ENCODE peak calls at places on chromosome 4, in ten cellular contexts. E is dorsolateral prefrontal cortex; A is fibroblast of pulmonary artery; F is astrocyte of the spinal cord; H is bronchial epithelial cell; Q is mucosa of descending colon; S is CD8-positive, alpha-beta T cell; X is GM10248; L is right lobe of liver; U is AG04449. D is an unnamed sample.

GRCh38 chr4:176526704-176527103 is 206.9 kb downstream of the SPCS3 start:
- DNase-seq in E (no peak), L (no peak), H (no peak), A (no peak), U (no peak), X (no peak), Q (no peak), S (no peak), F (no peak), D (no peak)

GRCh38 chr4:72975488-72975784 is 94.1 kb downstream of the COX18 start:
- DNase-seq in A (peak; percentile 56), E (no peak), X (no peak), F (no peak), S (no peak), L (no peak), Q (no peak), H (no peak), U (peak; percentile 53), D (no peak)

GRCh38 chr4:76208005-76208765 is 5.4 kb downstream of the SCARB2 start:
- DNase-seq in L (peak; percentile 81), X (no peak), E (peak; percentile 75), U (no peak), A (peak; percentile 94), Q (peak; percentile 82), F (peak; percentile 86), S (no peak), H (peak; percentile 91), D (no peak)

GRCh38 chr4:158945529-158946108 is 157.3 kb upstream of the RAPGEF2 start:
- DNase-seq in X (no peak), U (no peak), S (no peak), Q (no peak), L (no peak), H (no peak), E (no peak), F (no peak), A (no peak), D (no peak)

GRCh38 chr4:114015444-114015899 is 36.0 kb upstream of the ARSJ start:
- DNase-seq in A (peak; percentile 100), F (peak; percentile 100), E (no peak), Q (no peak), X (no peak), L (no peak), U (peak; percentile 97), S (no peak), H (peak; percentile 100), D (no peak)

GRCh38 chr4:8595237-8596087 is 2.9 kb downstream of the CPZ start:
- DNase-seq in S (no peak), X (no peak), A (no peak), L (no peak), U (no peak), E (no peak), Q (no peak), F (no peak), H (no peak), D (no peak)

GRCh38 chr4:92519727-92520126 is 216.0 kb downstream of the GRID2 start:
- DNase-seq in X (no peak), S (no peak), F (no peak), E (no peak), Q (no peak), L (no peak), U (no peak), H (no peak), A (no peak), D (no peak)

GRCh38 chr4:72701987-72702819 is 133.2 kb upstream of the ADAMTS3 start:
- DNase-seq in L (no peak), S (no peak), A (peak; percentile 79), Q (no peak), E (no peak), U (peak; percentile 4), F (peak; percentile 76), H (peak; percentile 59), X (peak; percentile 26), D (no peak)

GRCh38 chr4:17366496-17366895 is 145.4 kb downstream of the QDPR start:
- DNase-seq in F (peak; percentile 8), L (no peak), A (no peak), H (no peak), U (no peak), Q (no peak), E (no peak), X (no peak), S (no peak), D (no peak)

GRCh38 chr4:142350886-142351285 is 495.2 kb downstream of the INPP4B start:
- DNase-seq in Q (no peak), E (no peak), X (no peak), H (no peak), U (no peak), L (no peak), A (no peak), F (peak; percentile 39), S (no peak), D (no peak)

GRCh38 chr4:147843162-147843561 is 111.3 kb downstream of the ARHGAP10 start:
- DNase-seq in H (peak; percentile 26), S (no peak), U (no peak), Q (no peak), E (no peak), L (no peak), X (peak; percentile 37), F (no peak), A (no peak), D (no peak)
- TF ChIP-seq CTCF in H (peak; percentile 23), S (no peak), U (no peak), Q (no peak), E (no peak), L (no peak), X (peak; percentile 4), F (peak; percentile 3), A (peak; percentile 25), D (no peak)

GRCh38 chr4:28464823-28465222 is 1604.2 kb downstream of the STIM2 start:
- DNase-seq in X (no peak), Q (no peak), A (no peak), E (no peak), F (no peak), L (no peak), H (no peak), S (no peak), U (no peak), D (no peak)

GRCh38 chr4:28463184-28463690 is 1602.6 kb downstream of the STIM2 start:
- DNase-seq in E (no peak), Q (no peak), S (no peak), A (no peak), L (no peak), F (no peak), H (no peak), U (no peak), X (no peak), D (no peak)

GRCh38 chr4:28462766-28463165 is 1602.1 kb downstream of the STIM2 start:
- DNase-seq in S (no peak), F (no peak), L (no peak), U (no peak), Q (no peak), X (no peak), A (no peak), H (no peak), E (no peak), D (no peak)
- TF ChIP-seq CTCF in S (no peak), F (no peak), L (no peak), U (no peak), Q (no peak), X (no peak), A (peak; percentile 11), H (no peak), E (no peak), D (no peak)

GRCh38 chr4:125958519-125958918 is 643.8 kb downstream of the FAT4 start:
- DNase-seq in X (no peak), S (no peak), U (no peak), H (no peak), Q (no peak), F (no peak), L (no peak), E (no peak), A (no peak), D (no peak)

GRCh38 chr4:125956281-125956680 is 641.5 kb downstream of the FAT4 start:
- DNase-seq in L (no peak), A (no peak), U (no peak), X (no peak), E (no peak), Q (no peak), S (no peak), H (no peak), F (no peak), D (no peak)

GRCh38 chr4:125961626-125962025 is 646.9 kb downstream of the FAT4 start:
- DNase-seq in E (no peak), S (no peak), X (no peak), H (no peak), U (no peak), F (no peak), L (no peak), A (no peak), Q (peak; percentile 17), D (peak; percentile 78)
- TF ChIP-seq CTCF in E (no peak), S (no peak), X (no peak), H (no peak), U (no peak), F (no peak), L (no peak), A (no peak), Q (no peak), D (no peak)

DNA sequence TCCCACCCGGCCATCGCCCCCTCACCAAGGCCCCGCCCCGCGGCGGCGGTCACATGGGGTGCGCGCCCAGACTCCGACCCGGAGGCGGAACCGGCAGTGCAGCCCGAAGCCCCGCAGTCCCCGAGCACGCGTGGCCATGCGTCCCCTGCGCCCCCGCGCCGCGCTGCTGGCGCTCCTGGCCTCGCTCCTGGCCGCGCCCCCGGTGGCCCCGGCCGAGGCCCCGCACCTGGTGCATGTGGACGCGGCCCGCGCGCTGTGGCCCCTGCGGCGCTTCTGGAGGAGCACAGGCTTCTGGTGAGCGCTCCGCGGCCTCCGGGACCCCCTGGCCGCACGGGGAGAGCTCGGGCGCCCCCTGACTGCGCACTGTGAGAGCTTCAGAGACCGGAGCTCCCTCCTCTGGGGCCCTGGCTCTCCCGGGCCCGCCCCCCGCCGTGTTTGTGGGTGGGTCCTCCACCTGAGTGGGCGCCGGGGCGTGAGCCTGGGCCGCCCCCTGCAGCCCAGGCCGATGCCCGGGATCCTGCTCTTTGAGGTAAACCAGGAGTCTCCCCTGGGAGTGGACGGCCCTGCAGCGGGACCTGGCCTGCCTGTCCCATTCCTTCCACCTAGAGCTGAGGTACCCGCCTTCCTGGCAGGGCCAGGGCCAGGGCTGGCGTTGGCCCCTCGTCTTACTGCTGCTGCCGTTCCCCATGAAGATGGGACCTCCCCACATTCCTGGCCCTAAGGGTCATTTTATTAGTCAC is at the start of gene IDUA:
- DNase-seq in L (peak; percentile 89), A (peak; percentile 59), Q (peak; percentile 91), U (no peak), F (peak; percentile 54), X (peak; percentile 92), H (peak; percentile 84), E (peak; percentile 89), S (peak; percentile 85), D (peak; percentile 76)
- TF ChIP-seq CTCF in L (peak; percentile 42), A (peak; percentile 37), Q (no peak), U (peak; percentile 70), F (peak; percentile 49), X (peak; percentile 67), H (peak; percentile 53), E (peak; percentile 54), S (peak; percentile 61), D (no peak)

GRCh38 chr4:119785963-119786362 is 157.4 kb upstream of the PDE5A start:
- DNase-seq in F (peak; percentile 33), Q (no peak), S (no peak), H (peak; percentile 39), E (no peak), A (peak; percentile 43), X (no peak), U (no peak), L (peak; percentile 28), D (no peak)
- TF ChIP-seq CTCF in F (peak; percentile 32), Q (no peak), S (no peak), H (peak; percentile 49), E (no peak), A (peak; percentile 33), X (no peak), U (peak; percentile 16), L (peak; percentile 62), D (no peak)